ENCODE peak calls at places on chromosomes 6 and 20, in five cellular contexts. One of them, this sample, is unnamed.

GRCh38 chr6:111173341-111173740 is 86.0 kb downstream of the SLC16A10 start:
- DNase-seq in HCT116: no peak
- DNase-seq in SK-N-SH: no peak
- DNase-seq in GM12878: no peak
- DNase-seq in HepG2: no peak
- DNase-seq in this sample: no peak

GRCh38 chr6:165876568-165876967 is 213.5 kb upstream of the PDE10A start:
- DNase-seq in HepG2: no peak
- DNase-seq in HCT116: no peak
- DNase-seq in SK-N-SH: no peak
- DNase-seq in GM12878: no peak
- DNase-seq in this sample: no peak

GRCh38 chr20:62356948-62357667 is 10.0 kb downstream of the LAMA5 start:
- DNase-seq in HepG2: no peak
- DNase-seq in SK-N-SH: peak; percentile 66
- DNase-seq in GM12878: no peak
- DNase-seq in HCT116: no peak
- DNase-seq in this sample: no peak

GRCh38 chr6:30129270-30129669 is 6.7 kb upstream of the TRIM40 start:
- DNase-seq in SK-N-SH: no peak
- DNase-seq in GM12878: no peak
- DNase-seq in HCT116: no peak
- DNase-seq in HepG2: no peak
- DNase-seq in this sample: no peak

GRCh38 chr20:45970646-45971424 is 1.2 kb downstream of the ZNF335 start:
- DNase-seq in SK-N-SH: peak; percentile 53
- DNase-seq in HCT116: no peak
- DNase-seq in GM12878: no peak
- DNase-seq in HepG2: no peak
- DNase-seq in this sample: no peak

GRCh38 chr6:8958894-8959511 is 523.7 kb upstream of the SLC35B3 start:
- DNase-seq in GM12878: no peak
- DNase-seq in HepG2: peak; percentile 97
- DNase-seq in HCT116: peak; percentile 83
- DNase-seq in SK-N-SH: no peak
- DNase-seq in this sample: no peak

GRCh38 chr6:162964703-162965140 is 236.9 kb downstream of the PACRG start:
- DNase-seq in HCT116: peak; percentile 76
- DNase-seq in HepG2: no peak
- DNase-seq in GM12878: no peak
- DNase-seq in SK-N-SH: no peak
- DNase-seq in this sample: no peak

GRCh38 chr6:155275808-155276480 is 12.1 kb downstream of the CLDN20 start:
- DNase-seq in HCT116: no peak
- DNase-seq in HepG2: no peak
- DNase-seq in GM12878: no peak
- DNase-seq in SK-N-SH: peak; percentile 57
- DNase-seq in this sample: no peak

GRCh38 chr6:139172567-139172966 is 37.7 kb downstream of the HECA start:
- DNase-seq in GM12878: no peak
- DNase-seq in HepG2: no peak
- DNase-seq in SK-N-SH: no peak
- DNase-seq in HCT116: no peak
- DNase-seq in this sample: no peak

GRCh38 chr6:93418448-93419303 is 683 bp downstream of the EPHA7 start:
- DNase-seq in HCT116: no peak
- DNase-seq in SK-N-SH: peak; percentile 50
- DNase-seq in HepG2: no peak
- DNase-seq in GM12878: no peak
- DNase-seq in this sample: peak; percentile 36

GRCh38 chr20:13402171-13402760 is 181.2 kb downstream of the ISM1 start:
- DNase-seq in HepG2: no peak
- DNase-seq in SK-N-SH: no peak
- DNase-seq in HCT116: no peak
- DNase-seq in GM12878: no peak
- DNase-seq in this sample: no peak

GRCh38 chr6:32177182-32177787 is 920 bp upstream of the RNF5 start:
- DNase-seq in GM12878: no peak
- DNase-seq in HepG2: no peak
- DNase-seq in HCT116: no peak
- DNase-seq in SK-N-SH: peak; percentile 55
- DNase-seq in this sample: no peak

GRCh38 chr6:41708856-41709255 is 26.6 kb downstream of the TFEB start:
- DNase-seq in HepG2: no peak
- DNase-seq in SK-N-SH: no peak
- DNase-seq in GM12878: no peak
- DNase-seq in HCT116: no peak
- DNase-seq in this sample: no peak

GRCh38 chr6:139256087-139256486 is 35.7 kb downstream of the TXLNB start:
- DNase-seq in HCT116: no peak
- DNase-seq in HepG2: no peak
- DNase-seq in SK-N-SH: no peak
- DNase-seq in GM12878: no peak
- DNase-seq in this sample: no peak

GRCh38 chr6:154754152-154754551 is 20.9 kb downstream of the SCAF8 start:
- DNase-seq in HepG2: no peak
- DNase-seq in HCT116: no peak
- DNase-seq in GM12878: no peak
- DNase-seq in SK-N-SH: no peak
- DNase-seq in this sample: no peak

GRCh38 chr6:129748212-129748900 is 38.4 kb upstream of the ARHGAP18 start:
- DNase-seq in SK-N-SH: no peak
- DNase-seq in GM12878: peak; percentile 82
- DNase-seq in HCT116: peak; percentile 90
- DNase-seq in HepG2: peak; percentile 79
- DNase-seq in this sample: peak; percentile 66

GRCh38 chr6:141464490-141464889 is 668.2 kb upstream of the GJE1 start:
- DNase-seq in HCT116: no peak
- DNase-seq in GM12878: no peak
- DNase-seq in SK-N-SH: no peak
- DNase-seq in HepG2: no peak
- DNase-seq in this sample: no peak

GRCh38 chr6:129440691-129441090 is 269.3 kb downstream of the ARHGAP18 start:
- DNase-seq in HCT116: no peak
- DNase-seq in GM12878: no peak
- DNase-seq in SK-N-SH: no peak
- DNase-seq in HepG2: no peak
- DNase-seq in this sample: no peak

GRCh38 chr20:59518881-59519706 is 85.2 kb upstream of the PHACTR3 start:
- DNase-seq in HCT116: peak; percentile 51
- DNase-seq in HepG2: peak; percentile 73
- DNase-seq in SK-N-SH: peak; percentile 73
- DNase-seq in GM12878: no peak
- DNase-seq in this sample: peak; percentile 89
- TF ChIP-seq JUND in HCT116: no peak
- TF ChIP-seq JUND in HepG2: no peak
- TF ChIP-seq JUND in SK-N-SH: no peak
- TF ChIP-seq JUND in GM12878: no peak
- TF ChIP-seq JUND in this sample: no peak

GRCh38 chr20:16710781-16711180 is 19.0 kb upstream of the SNRPB2 start:
- DNase-seq in SK-N-SH: no peak
- DNase-seq in HCT116: no peak
- DNase-seq in HepG2: no peak
- DNase-seq in GM12878: no peak
- DNase-seq in this sample: no peak
- TF ChIP-seq JUND in SK-N-SH: no peak
- TF ChIP-seq JUND in HCT116: no peak
- TF ChIP-seq JUND in HepG2: no peak
- TF ChIP-seq JUND in GM12878: no peak
- TF ChIP-seq JUND in this sample: no peak

GRCh38 chr20:24770628-24771556 is 178.2 kb upstream of the CST7 start:
- DNase-seq in SK-N-SH: no peak
- DNase-seq in HCT116: no peak
- DNase-seq in HepG2: no peak
- DNase-seq in GM12878: no peak
- DNase-seq in this sample: no peak
- TF ChIP-seq JUND in SK-N-SH: no peak
- TF ChIP-seq JUND in HCT116: no peak
- TF ChIP-seq JUND in HepG2: no peak
- TF ChIP-seq JUND in GM12878: no peak
- TF ChIP-seq JUND in this sample: no peak

GRCh38 chr6:168157272-168158007 is 78.4 kb upstream of the FRMD1 start:
- DNase-seq in SK-N-SH: no peak
- DNase-seq in GM12878: no peak
- DNase-seq in HCT116: no peak
- DNase-seq in HepG2: no peak
- DNase-seq in this sample: no peak
- TF ChIP-seq JUND in SK-N-SH: no peak
- TF ChIP-seq JUND in GM12878: no peak
- TF ChIP-seq JUND in HCT116: peak; percentile 30
- TF ChIP-seq JUND in HepG2: no peak
- TF ChIP-seq JUND in this sample: no peak

DNA sequence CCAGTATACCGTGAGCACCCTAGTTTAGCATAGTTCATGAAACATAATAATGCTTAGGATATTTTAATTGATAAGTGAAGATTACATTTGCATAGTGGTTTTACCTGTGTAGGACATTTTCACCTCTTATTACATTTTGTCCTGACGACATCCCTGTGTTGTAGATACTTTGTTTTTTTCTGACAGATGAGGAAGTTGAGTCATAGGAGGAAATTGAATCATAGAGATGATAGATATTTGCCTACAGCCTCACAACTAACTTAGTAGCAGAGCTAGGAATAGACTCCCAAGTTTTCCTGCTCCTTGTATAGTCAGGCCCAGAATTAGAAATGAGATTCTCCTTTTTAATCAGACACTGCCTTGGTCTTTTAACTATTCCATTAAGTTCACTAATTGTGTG is 100.5 kb upstream of the SUPT3H start:
- DNase-seq in SK-N-SH: no peak
- DNase-seq in HepG2: no peak
- DNase-seq in HCT116: no peak
- DNase-seq in GM12878: no peak
- DNase-seq in this sample: peak; percentile 16
- TF ChIP-seq JUND in SK-N-SH: peak; percentile 85
- TF ChIP-seq JUND in HepG2: no peak
- TF ChIP-seq JUND in HCT116: no peak
- TF ChIP-seq JUND in GM12878: no peak
- TF ChIP-seq JUND in this sample: no peak

GRCh38 chr6:5674723-5675122 is 332.0 kb downstream of the NRN1 start:
- DNase-seq in HCT116: no peak
- DNase-seq in GM12878: no peak
- DNase-seq in SK-N-SH: no peak
- DNase-seq in HepG2: no peak
- DNase-seq in this sample: no peak
- TF ChIP-seq JUND in HCT116: no peak
- TF ChIP-seq JUND in GM12878: no peak
- TF ChIP-seq JUND in SK-N-SH: no peak
- TF ChIP-seq JUND in HepG2: no peak
- TF ChIP-seq JUND in this sample: no peak

GRCh38 chr6:169812257-169812644 is 60.8 kb downstream of the ERMARD start:
- DNase-seq in SK-N-SH: no peak
- DNase-seq in GM12878: no peak
- DNase-seq in HepG2: no peak
- DNase-seq in HCT116: no peak
- DNase-seq in this sample: no peak
- TF ChIP-seq JUND in SK-N-SH: no peak
- TF ChIP-seq JUND in GM12878: no peak
- TF ChIP-seq JUND in HepG2: no peak
- TF ChIP-seq JUND in HCT116: no peak
- TF ChIP-seq JUND in this sample: no peak

GRCh38 chr6:16747232-16748027 is 13.8 kb downstream of the ATXN1 start:
- DNase-seq in GM12878: no peak
- DNase-seq in HCT116: no peak
- DNase-seq in HepG2: peak; percentile 78
- DNase-seq in SK-N-SH: no peak
- DNase-seq in this sample: no peak
- TF ChIP-seq JUND in GM12878: no peak
- TF ChIP-seq JUND in HCT116: no peak
- TF ChIP-seq JUND in HepG2: no peak
- TF ChIP-seq JUND in SK-N-SH: no peak
- TF ChIP-seq JUND in this sample: no peak

GRCh38 chr20:49115565-49115964 is 69.5 kb downstream of the CSE1L start:
- DNase-seq in HepG2: no peak
- DNase-seq in HCT116: no peak
- DNase-seq in SK-N-SH: no peak
- DNase-seq in GM12878: no peak
- DNase-seq in this sample: no peak
- TF ChIP-seq JUND in HepG2: no peak
- TF ChIP-seq JUND in HCT116: no peak
- TF ChIP-seq JUND in SK-N-SH: no peak
- TF ChIP-seq JUND in GM12878: no peak
- TF ChIP-seq JUND in this sample: no peak

DNA sequence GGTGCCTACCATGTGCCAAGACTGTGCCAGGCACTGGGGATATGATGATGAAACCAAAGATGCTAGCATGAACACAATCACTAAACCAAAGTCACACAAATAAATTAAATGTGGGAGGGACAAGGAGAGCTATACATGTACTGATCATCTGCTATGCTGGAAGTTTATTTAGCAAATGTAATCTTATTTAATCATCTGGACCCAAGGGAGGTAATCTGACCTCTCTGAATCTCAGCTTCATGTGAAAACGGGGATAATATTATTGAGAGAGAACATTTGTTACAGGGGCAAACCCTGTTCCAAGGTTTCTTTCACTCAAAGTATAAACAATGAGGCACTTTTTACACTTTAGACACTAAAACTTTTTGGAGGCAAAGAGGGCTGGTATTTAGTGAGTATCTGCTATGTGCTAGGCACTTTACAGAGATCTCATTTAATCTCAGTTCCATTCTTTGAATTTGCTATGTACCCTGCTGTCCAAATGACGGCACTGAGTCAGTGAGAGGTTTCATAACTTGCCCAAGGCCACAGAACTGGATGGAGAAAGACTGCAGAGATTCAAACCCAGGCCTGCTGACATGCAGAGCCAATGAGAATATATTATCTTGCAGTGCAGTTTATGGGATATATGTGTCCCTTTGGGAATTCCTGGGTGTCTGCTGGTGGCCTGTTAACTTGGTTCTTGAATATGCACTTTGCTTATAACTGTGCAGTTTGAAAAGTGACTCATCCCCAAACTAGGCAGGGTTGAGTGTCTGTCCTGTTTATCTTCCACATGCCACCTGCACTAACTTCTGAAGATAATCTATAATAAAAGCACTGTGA is 3.3 kb upstream of the ASXL1 start:
- DNase-seq in GM12878: peak; percentile 59
- DNase-seq in HCT116: no peak
- DNase-seq in HepG2: peak; percentile 93
- DNase-seq in SK-N-SH: no peak
- DNase-seq in this sample: no peak
- TF ChIP-seq JUND in GM12878: no peak
- TF ChIP-seq JUND in HCT116: no peak
- TF ChIP-seq JUND in HepG2: peak; percentile 70
- TF ChIP-seq JUND in SK-N-SH: peak; percentile 35
- TF ChIP-seq JUND in this sample: peak; percentile 66